ENCODE peak calls at places on chromosomes 13 and 19, in ten cellular contexts. One of them, this sample, is unnamed.

GRCh38 chr19:11931051-11931450 is 6.1 kb downstream of the ZNF700 start:
- DNase-seq in mammary epithelial cell: no peak
- DNase-seq in SK-N-SH: no peak
- DNase-seq in IMR-90: peak; percentile 48
- DNase-seq in cardiac muscle cell: no peak
- DNase-seq in psoas muscle: no peak
- DNase-seq in heart right ventricle: no peak
- DNase-seq in astrocyte of the spinal cord: no peak
- DNase-seq in cardiac fibroblast: peak; percentile 40
- DNase-seq in CD8-positive, alpha-beta T cell: no peak
- DNase-seq in this sample: no peak

GRCh38 chr13:102400619-102401125 is 1.2 kb downstream of the FGF14 start:
- DNase-seq in mammary epithelial cell: peak; percentile 11
- DNase-seq in SK-N-SH: peak; percentile 73
- DNase-seq in IMR-90: no peak
- DNase-seq in cardiac muscle cell: no peak
- DNase-seq in psoas muscle: peak; percentile 29
- DNase-seq in heart right ventricle: peak; percentile 27
- DNase-seq in astrocyte of the spinal cord: peak; percentile 2
- DNase-seq in cardiac fibroblast: no peak
- DNase-seq in CD8-positive, alpha-beta T cell: no peak
- DNase-seq in this sample: no peak

GRCh38 chr19:20247016-20247683 is 80.1 kb downstream of the ZNF486 start:
- DNase-seq in mammary epithelial cell: peak; percentile 2
- DNase-seq in SK-N-SH: peak; percentile 62
- DNase-seq in IMR-90: no peak
- DNase-seq in cardiac muscle cell: peak; percentile 59
- DNase-seq in psoas muscle: no peak
- DNase-seq in heart right ventricle: peak; percentile 35
- DNase-seq in astrocyte of the spinal cord: no peak
- DNase-seq in cardiac fibroblast: peak; percentile 34
- DNase-seq in CD8-positive, alpha-beta T cell: peak; percentile 54
- DNase-seq in this sample: no peak

GRCh38 chr13:99014391-99014988 is 36.6 kb upstream of the DOCK9 start:
- DNase-seq in mammary epithelial cell: no peak
- DNase-seq in SK-N-SH: no peak
- DNase-seq in IMR-90: no peak
- DNase-seq in cardiac muscle cell: no peak
- DNase-seq in psoas muscle: no peak
- DNase-seq in heart right ventricle: no peak
- DNase-seq in astrocyte of the spinal cord: no peak
- DNase-seq in cardiac fibroblast: no peak
- DNase-seq in CD8-positive, alpha-beta T cell: no peak
- DNase-seq in this sample: no peak

GRCh38 chr13:37923236-37923635 is 53.7 kb upstream of the TRPC4 start:
- DNase-seq in mammary epithelial cell: no peak
- DNase-seq in SK-N-SH: no peak
- DNase-seq in IMR-90: no peak
- DNase-seq in cardiac muscle cell: no peak
- DNase-seq in psoas muscle: no peak
- DNase-seq in heart right ventricle: no peak
- DNase-seq in astrocyte of the spinal cord: no peak
- DNase-seq in cardiac fibroblast: no peak
- DNase-seq in CD8-positive, alpha-beta T cell: no peak
- DNase-seq in this sample: no peak

GRCh38 chr19:57786906-57787305 is 17.4 kb downstream of the ZNF586 start:
- DNase-seq in mammary epithelial cell: no peak
- DNase-seq in SK-N-SH: no peak
- DNase-seq in IMR-90: no peak
- DNase-seq in cardiac muscle cell: no peak
- DNase-seq in psoas muscle: no peak
- DNase-seq in heart right ventricle: no peak
- DNase-seq in astrocyte of the spinal cord: no peak
- DNase-seq in cardiac fibroblast: no peak
- DNase-seq in CD8-positive, alpha-beta T cell: no peak
- DNase-seq in this sample: no peak

GRCh38 chr19:5156231-5156986 is 184.2 kb downstream of the PTPRS start:
- DNase-seq in mammary epithelial cell: no peak
- DNase-seq in SK-N-SH: peak; percentile 46
- DNase-seq in IMR-90: no peak
- DNase-seq in cardiac muscle cell: no peak
- DNase-seq in psoas muscle: no peak
- DNase-seq in heart right ventricle: no peak
- DNase-seq in astrocyte of the spinal cord: no peak
- DNase-seq in cardiac fibroblast: no peak
- DNase-seq in CD8-positive, alpha-beta T cell: no peak
- DNase-seq in this sample: no peak

GRCh38 chr13:97211986-97212385 is 10.1 kb upstream of the MBNL2 start:
- DNase-seq in mammary epithelial cell: no peak
- DNase-seq in SK-N-SH: no peak
- DNase-seq in IMR-90: no peak
- DNase-seq in cardiac muscle cell: no peak
- DNase-seq in psoas muscle: no peak
- DNase-seq in heart right ventricle: no peak
- DNase-seq in astrocyte of the spinal cord: no peak
- DNase-seq in cardiac fibroblast: no peak
- DNase-seq in CD8-positive, alpha-beta T cell: no peak
- DNase-seq in this sample: no peak

GRCh38 chr13:33606692-33607091 is 211.3 kb upstream of the RFC3 start:
- DNase-seq in mammary epithelial cell: no peak
- DNase-seq in SK-N-SH: no peak
- DNase-seq in IMR-90: no peak
- DNase-seq in cardiac muscle cell: peak; percentile 18
- DNase-seq in psoas muscle: no peak
- DNase-seq in heart right ventricle: no peak
- DNase-seq in astrocyte of the spinal cord: peak; percentile 12
- DNase-seq in cardiac fibroblast: peak; percentile 16
- DNase-seq in CD8-positive, alpha-beta T cell: no peak
- DNase-seq in this sample: no peak

GRCh38 chr19:11192957-11193939 is 4.1 kb downstream of the KANK2 start:
- DNase-seq in mammary epithelial cell: no peak
- DNase-seq in SK-N-SH: no peak
- DNase-seq in IMR-90: no peak
- DNase-seq in cardiac muscle cell: no peak
- DNase-seq in psoas muscle: no peak
- DNase-seq in heart right ventricle: no peak
- DNase-seq in astrocyte of the spinal cord: no peak
- DNase-seq in cardiac fibroblast: no peak
- DNase-seq in CD8-positive, alpha-beta T cell: no peak
- DNase-seq in this sample: no peak

DNA sequence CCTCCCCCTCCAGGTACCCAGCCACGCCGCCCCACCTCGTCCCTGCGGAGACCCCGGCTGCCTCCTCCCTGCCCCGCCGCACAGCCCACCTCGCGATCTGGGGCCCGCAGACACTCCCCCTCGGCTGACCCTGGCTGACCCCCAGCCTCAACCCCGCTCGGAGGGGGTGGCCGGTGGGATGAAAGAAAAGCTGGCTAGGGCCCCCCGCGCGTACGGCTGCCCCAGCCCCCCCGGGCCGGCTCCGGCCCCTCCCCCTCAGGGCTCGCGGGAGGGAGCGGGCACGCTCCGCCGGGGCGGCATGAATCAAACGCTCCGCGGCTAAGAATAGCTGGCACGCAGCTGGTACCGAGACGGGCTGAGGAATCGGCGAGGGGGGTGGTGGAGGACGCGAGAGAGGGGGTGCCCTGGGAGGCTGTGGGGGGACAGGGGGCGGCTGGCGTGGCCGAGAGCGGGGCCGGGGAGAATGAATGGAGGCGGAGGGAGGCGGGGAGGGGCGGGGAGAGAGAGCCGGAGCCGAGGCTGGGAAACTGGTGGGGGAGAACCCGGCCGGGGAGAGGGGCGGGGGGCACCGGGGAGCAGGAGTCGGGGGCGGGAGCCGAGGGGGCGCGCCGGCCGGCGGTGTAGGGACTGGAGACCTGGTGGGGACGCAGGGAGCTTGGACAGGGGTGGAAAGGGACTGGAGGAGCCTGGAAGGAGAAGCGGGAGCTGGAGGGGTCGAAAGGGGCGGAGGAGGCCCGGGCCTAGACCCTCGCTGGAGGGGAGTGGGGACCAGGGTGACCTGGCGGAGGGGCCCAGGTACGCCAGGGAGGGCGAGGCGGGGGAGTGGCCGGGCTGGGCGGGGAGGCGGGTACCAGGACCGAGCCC is 1.1 kb downstream of the SHANK1 start:
- DNase-seq in mammary epithelial cell: no peak
- DNase-seq in SK-N-SH: peak; percentile 85
- DNase-seq in IMR-90: no peak
- DNase-seq in cardiac muscle cell: no peak
- DNase-seq in psoas muscle: no peak
- DNase-seq in heart right ventricle: no peak
- DNase-seq in astrocyte of the spinal cord: no peak
- DNase-seq in cardiac fibroblast: no peak
- DNase-seq in CD8-positive, alpha-beta T cell: no peak
- DNase-seq in this sample: no peak
- H3K4me3 ChIP-seq in mammary epithelial cell: no peak overlapping the region
- H3K4me3 ChIP-seq in SK-N-SH: peak overlapping the region; percentile 53
- H3K4me3 ChIP-seq in IMR-90: peak overlapping the region; percentile 54
- H3K4me3 ChIP-seq in cardiac muscle cell: peak overlapping the region; percentile 41
- H3K4me3 ChIP-seq in psoas muscle: peak overlapping the region; percentile 32
- H3K4me3 ChIP-seq in heart right ventricle: peak overlapping the region; percentile 47
- H3K4me3 ChIP-seq in astrocyte of the spinal cord: peak overlapping the region; percentile 4
- H3K4me3 ChIP-seq in cardiac fibroblast: peak overlapping the region; percentile 49
- H3K4me3 ChIP-seq in CD8-positive, alpha-beta T cell: peak overlapping the region; percentile 23
- H3K4me3 ChIP-seq in this sample: peak overlapping the region; percentile 7

GRCh38 chr19:41399091-41399490 is 1.5 kb downstream of the BCKDHA start:
- DNase-seq in mammary epithelial cell: no peak
- DNase-seq in SK-N-SH: no peak
- DNase-seq in IMR-90: no peak
- DNase-seq in cardiac muscle cell: no peak
- DNase-seq in psoas muscle: no peak
- DNase-seq in heart right ventricle: no peak
- DNase-seq in astrocyte of the spinal cord: no peak
- DNase-seq in cardiac fibroblast: no peak
- DNase-seq in CD8-positive, alpha-beta T cell: no peak
- DNase-seq in this sample: no peak
- H3K4me3 ChIP-seq in mammary epithelial cell: peak overlapping the region; percentile 90
- H3K4me3 ChIP-seq in SK-N-SH: peak overlapping the region; percentile 91
- H3K4me3 ChIP-seq in IMR-90: no peak overlapping the region
- H3K4me3 ChIP-seq in cardiac muscle cell: peak overlapping the region; percentile 98
- H3K4me3 ChIP-seq in psoas muscle: peak overlapping the region; percentile 89
- H3K4me3 ChIP-seq in heart right ventricle: peak overlapping the region; percentile 93
- H3K4me3 ChIP-seq in astrocyte of the spinal cord: no peak overlapping the region
- H3K4me3 ChIP-seq in cardiac fibroblast: no peak overlapping the region
- H3K4me3 ChIP-seq in CD8-positive, alpha-beta T cell: no peak overlapping the region
- H3K4me3 ChIP-seq in this sample: no peak overlapping the region

GRCh38 chr19:15195987-15196682 is 4.7 kb downstream of the NOTCH3 start:
- DNase-seq in mammary epithelial cell: peak; percentile 84
- DNase-seq in SK-N-SH: no peak
- DNase-seq in IMR-90: no peak
- DNase-seq in cardiac muscle cell: peak; percentile 53
- DNase-seq in psoas muscle: no peak
- DNase-seq in heart right ventricle: no peak
- DNase-seq in astrocyte of the spinal cord: no peak
- DNase-seq in cardiac fibroblast: peak; percentile 36
- DNase-seq in CD8-positive, alpha-beta T cell: no peak
- DNase-seq in this sample: no peak

GRCh38 chr19:15197275-15198005 is 3.4 kb downstream of the NOTCH3 start:
- DNase-seq in mammary epithelial cell: no peak
- DNase-seq in SK-N-SH: peak; percentile 67
- DNase-seq in IMR-90: peak; percentile 18
- DNase-seq in cardiac muscle cell: no peak
- DNase-seq in psoas muscle: no peak
- DNase-seq in heart right ventricle: peak; percentile 40
- DNase-seq in astrocyte of the spinal cord: no peak
- DNase-seq in cardiac fibroblast: peak; percentile 45
- DNase-seq in CD8-positive, alpha-beta T cell: no peak
- DNase-seq in this sample: no peak

GRCh38 chr19:15194938-15195337 is 5.9 kb downstream of the NOTCH3 start:
- DNase-seq in mammary epithelial cell: peak; percentile 44
- DNase-seq in SK-N-SH: no peak
- DNase-seq in IMR-90: peak; percentile 59
- DNase-seq in cardiac muscle cell: no peak
- DNase-seq in psoas muscle: no peak
- DNase-seq in heart right ventricle: no peak
- DNase-seq in astrocyte of the spinal cord: peak; percentile 27
- DNase-seq in cardiac fibroblast: peak; percentile 78
- DNase-seq in CD8-positive, alpha-beta T cell: no peak
- DNase-seq in this sample: no peak

GRCh38 chr19:15196683-15197005 is 4.2 kb downstream of the NOTCH3 start:
- DNase-seq in mammary epithelial cell: no peak
- DNase-seq in SK-N-SH: no peak
- DNase-seq in IMR-90: no peak
- DNase-seq in cardiac muscle cell: no peak
- DNase-seq in psoas muscle: no peak
- DNase-seq in heart right ventricle: no peak
- DNase-seq in astrocyte of the spinal cord: no peak
- DNase-seq in cardiac fibroblast: no peak
- DNase-seq in CD8-positive, alpha-beta T cell: no peak
- DNase-seq in this sample: no peak

DNA sequence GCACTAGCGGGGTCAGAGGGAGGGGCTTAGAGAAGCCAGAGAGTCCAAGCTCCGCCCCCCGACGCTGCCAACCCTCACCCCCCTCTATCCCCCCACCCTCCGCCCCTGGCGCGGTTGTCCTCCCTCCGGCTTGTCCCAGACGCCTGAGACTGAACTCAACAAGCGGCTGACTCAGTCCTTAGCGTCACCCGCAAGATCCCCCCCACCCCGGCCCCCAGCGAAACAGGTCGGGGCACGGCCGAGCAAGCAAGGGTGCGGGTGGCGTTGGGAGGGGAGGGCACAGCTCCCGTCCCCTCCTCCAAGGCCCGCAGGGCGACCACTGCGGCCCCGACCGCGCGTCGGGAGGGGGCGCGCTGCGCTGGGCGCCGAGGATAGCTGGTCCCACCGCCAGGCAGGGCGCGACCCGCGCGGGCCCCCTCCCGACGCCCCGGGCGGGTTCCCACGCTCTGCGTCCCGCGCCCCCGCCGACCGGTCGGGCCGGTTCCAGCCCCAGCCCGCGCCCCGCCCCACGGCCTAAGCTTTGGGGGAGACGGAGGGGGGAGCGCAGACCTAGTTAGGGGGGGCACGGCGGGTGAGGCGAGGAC is 5.3 kb downstream of the NOTCH3 start:
- DNase-seq in mammary epithelial cell: peak; percentile 80
- DNase-seq in SK-N-SH: peak; percentile 94
- DNase-seq in IMR-90: peak; percentile 61
- DNase-seq in cardiac muscle cell: peak; percentile 81
- DNase-seq in psoas muscle: peak; percentile 47
- DNase-seq in heart right ventricle: peak; percentile 67
- DNase-seq in astrocyte of the spinal cord: peak; percentile 35
- DNase-seq in cardiac fibroblast: peak; percentile 83
- DNase-seq in CD8-positive, alpha-beta T cell: no peak
- DNase-seq in this sample: no peak
- H3K4me3 ChIP-seq in mammary epithelial cell: peak overlapping the region; percentile 31
- H3K4me3 ChIP-seq in SK-N-SH: peak overlapping the region; percentile 46
- H3K4me3 ChIP-seq in IMR-90: peak overlapping the region; percentile 36
- H3K4me3 ChIP-seq in cardiac muscle cell: peak overlapping the region; percentile 45
- H3K4me3 ChIP-seq in psoas muscle: peak overlapping the region; percentile 41
- H3K4me3 ChIP-seq in heart right ventricle: peak overlapping the region; percentile 57
- H3K4me3 ChIP-seq in astrocyte of the spinal cord: peak overlapping the region; percentile 21
- H3K4me3 ChIP-seq in cardiac fibroblast: peak overlapping the region; percentile 28
- H3K4me3 ChIP-seq in CD8-positive, alpha-beta T cell: no peak overlapping the region
- H3K4me3 ChIP-seq in this sample: peak overlapping the region; percentile 19

DNA sequence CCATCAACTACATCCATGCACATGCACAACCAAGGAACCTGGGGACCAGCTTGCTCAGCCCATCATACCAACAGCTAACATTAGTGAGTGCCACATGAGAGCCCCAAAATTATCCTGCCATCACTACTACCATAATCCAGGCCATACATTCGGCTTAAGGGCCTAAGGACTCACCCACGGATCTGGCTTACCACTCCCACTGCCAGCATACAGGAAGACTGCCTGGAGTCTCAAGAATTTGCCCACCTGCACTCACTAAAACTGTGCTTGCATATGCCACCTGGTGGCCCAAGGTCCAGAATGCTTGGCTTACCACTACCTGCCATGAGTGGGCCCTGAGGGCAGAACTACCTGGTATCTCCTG is 1562.9 kb upstream of the PRR20A start:
- DNase-seq in mammary epithelial cell: no peak
- DNase-seq in SK-N-SH: no peak
- DNase-seq in IMR-90: no peak
- DNase-seq in cardiac muscle cell: no peak
- DNase-seq in psoas muscle: no peak
- DNase-seq in heart right ventricle: no peak
- DNase-seq in astrocyte of the spinal cord: no peak
- DNase-seq in cardiac fibroblast: no peak
- DNase-seq in CD8-positive, alpha-beta T cell: no peak
- DNase-seq in this sample: no peak
- H3K4me3 ChIP-seq in mammary epithelial cell: no peak overlapping the region
- H3K4me3 ChIP-seq in SK-N-SH: no peak overlapping the region
- H3K4me3 ChIP-seq in IMR-90: no peak overlapping the region
- H3K4me3 ChIP-seq in cardiac muscle cell: no peak overlapping the region
- H3K4me3 ChIP-seq in psoas muscle: no peak overlapping the region
- H3K4me3 ChIP-seq in heart right ventricle: no peak overlapping the region
- H3K4me3 ChIP-seq in astrocyte of the spinal cord: no peak overlapping the region
- H3K4me3 ChIP-seq in cardiac fibroblast: no peak overlapping the region
- H3K4me3 ChIP-seq in CD8-positive, alpha-beta T cell: no peak overlapping the region
- H3K4me3 ChIP-seq in this sample: no peak overlapping the region

This sample was measured in astrocyte of the cerebellum.